ENCODE peak calls at places on chromosomes 7 and 10, in six cellular contexts. One of them, this sample, is unnamed.

GRCh38 chr7:132203021-132203420 is 373.2 kb downstream of the PLXNA4 start:
- DNase-seq in left lung: no peak
- DNase-seq in colonic mucosa: no peak
- DNase-seq in MCF 10A: no peak
- DNase-seq in choroid plexus epithelial cell: no peak
- DNase-seq in dorsolateral prefrontal cortex: no peak
- DNase-seq in this sample: no peak

GRCh38 chr10:112677689-112678088 is 230.7 kb downstream of the VTI1A start:
- DNase-seq in left lung: no peak
- DNase-seq in colonic mucosa: no peak
- DNase-seq in dorsolateral prefrontal cortex: no peak
- DNase-seq in MCF 10A: no peak
- DNase-seq in choroid plexus epithelial cell: peak; percentile 28
- DNase-seq in this sample: no peak

GRCh38 chr10:12391191-12391590 is 41.8 kb downstream of the CAMK1D start:
- DNase-seq in MCF 10A: no peak
- DNase-seq in dorsolateral prefrontal cortex: no peak
- DNase-seq in left lung: no peak
- DNase-seq in colonic mucosa: no peak
- DNase-seq in choroid plexus epithelial cell: peak; percentile 50
- DNase-seq in this sample: no peak

GRCh38 chr10:98293550-98294269 is 25.7 kb upstream of the LOXL4 start:
- DNase-seq in MCF 10A: no peak
- DNase-seq in dorsolateral prefrontal cortex: no peak
- DNase-seq in left lung: no peak
- DNase-seq in colonic mucosa: no peak
- DNase-seq in choroid plexus epithelial cell: peak; percentile 79
- DNase-seq in this sample: no peak

GRCh38 chr7:35908305-35909223 is 107.7 kb downstream of the SEPTIN7 start:
- DNase-seq in MCF 10A: no peak
- DNase-seq in choroid plexus epithelial cell: no peak
- DNase-seq in dorsolateral prefrontal cortex: no peak
- DNase-seq in colonic mucosa: no peak
- DNase-seq in left lung: no peak
- DNase-seq in this sample: no peak

GRCh38 chr10:125092564-125093031 is 67.8 kb downstream of the CTBP2 start:
- DNase-seq in colonic mucosa: no peak
- DNase-seq in choroid plexus epithelial cell: no peak
- DNase-seq in left lung: no peak
- DNase-seq in MCF 10A: no peak
- DNase-seq in dorsolateral prefrontal cortex: no peak
- DNase-seq in this sample: no peak

GRCh38 chr10:35872666-35873065 is 230.6 kb upstream of the FZD8 start:
- DNase-seq in choroid plexus epithelial cell: no peak
- DNase-seq in colonic mucosa: no peak
- DNase-seq in left lung: no peak
- DNase-seq in MCF 10A: no peak
- DNase-seq in dorsolateral prefrontal cortex: no peak
- DNase-seq in this sample: no peak

GRCh38 chr7:127710635-127711034 is 58.6 kb downstream of the SND1 start:
- DNase-seq in MCF 10A: no peak
- DNase-seq in colonic mucosa: no peak
- DNase-seq in choroid plexus epithelial cell: peak; percentile 24
- DNase-seq in left lung: no peak
- DNase-seq in dorsolateral prefrontal cortex: no peak
- DNase-seq in this sample: no peak

GRCh38 chr7:77766801-77767605 is 31.2 kb downstream of the TMEM60 start:
- DNase-seq in MCF 10A: no peak
- DNase-seq in left lung: no peak
- DNase-seq in colonic mucosa: no peak
- DNase-seq in choroid plexus epithelial cell: no peak
- DNase-seq in dorsolateral prefrontal cortex: no peak
- DNase-seq in this sample: no peak

GRCh38 chr7:50359995-50360925 is 55.7 kb downstream of the IKZF1 start:
- DNase-seq in dorsolateral prefrontal cortex: no peak
- DNase-seq in MCF 10A: peak; percentile 13
- DNase-seq in colonic mucosa: no peak
- DNase-seq in choroid plexus epithelial cell: peak; percentile 7
- DNase-seq in left lung: no peak
- DNase-seq in this sample: no peak

GRCh38 chr10:132388901-132389630 is 7.9 kb upstream of the PWWP2B start:
- DNase-seq in choroid plexus epithelial cell: no peak
- DNase-seq in dorsolateral prefrontal cortex: peak; percentile 47
- DNase-seq in left lung: peak; percentile 81
- DNase-seq in colonic mucosa: peak; percentile 34
- DNase-seq in MCF 10A: no peak
- DNase-seq in this sample: no peak

GRCh38 chr7:37438879-37439278 is 9.8 kb downstream of the ELMO1 start:
- DNase-seq in colonic mucosa: no peak
- DNase-seq in dorsolateral prefrontal cortex: no peak
- DNase-seq in choroid plexus epithelial cell: no peak
- DNase-seq in MCF 10A: no peak
- DNase-seq in left lung: no peak
- DNase-seq in this sample: no peak

GRCh38 chr10:98456043-98456570 is 9.4 kb upstream of the HPS1 start:
- DNase-seq in MCF 10A: no peak
- DNase-seq in dorsolateral prefrontal cortex: no peak
- DNase-seq in colonic mucosa: no peak
- DNase-seq in choroid plexus epithelial cell: no peak
- DNase-seq in left lung: no peak
- DNase-seq in this sample: no peak

GRCh38 chr7:47483604-47484273 is 98.2 kb downstream of the TNS3 start:
- DNase-seq in MCF 10A: no peak
- DNase-seq in choroid plexus epithelial cell: peak; percentile 48
- DNase-seq in colonic mucosa: no peak
- DNase-seq in dorsolateral prefrontal cortex: no peak
- DNase-seq in left lung: no peak
- DNase-seq in this sample: peak; percentile 60
- TF ChIP-seq CTCF in MCF 10A: peak; percentile 8
- TF ChIP-seq CTCF in choroid plexus epithelial cell: peak; percentile 41
- TF ChIP-seq CTCF in colonic mucosa: no peak
- TF ChIP-seq CTCF in dorsolateral prefrontal cortex: no peak
- TF ChIP-seq CTCF in left lung: no peak
- TF ChIP-seq CTCF in this sample: peak; percentile 53

GRCh38 chr7:95725170-95725569 is 47.2 kb upstream of the DYNC1I1 start:
- DNase-seq in MCF 10A: peak; percentile 21
- DNase-seq in dorsolateral prefrontal cortex: no peak
- DNase-seq in choroid plexus epithelial cell: peak; percentile 17
- DNase-seq in colonic mucosa: no peak
- DNase-seq in left lung: no peak
- DNase-seq in this sample: no peak
- TF ChIP-seq CTCF in MCF 10A: no peak
- TF ChIP-seq CTCF in dorsolateral prefrontal cortex: peak; percentile 17
- TF ChIP-seq CTCF in choroid plexus epithelial cell: peak; percentile 17
- TF ChIP-seq CTCF in colonic mucosa: no peak
- TF ChIP-seq CTCF in left lung: no peak
- TF ChIP-seq CTCF in this sample: no peak

GRCh38 chr7:55573234-55573504 is 867 bp upstream of the VOPP1 start:
- DNase-seq in choroid plexus epithelial cell: no peak
- DNase-seq in dorsolateral prefrontal cortex: no peak
- DNase-seq in MCF 10A: no peak
- DNase-seq in left lung: no peak
- DNase-seq in colonic mucosa: no peak
- DNase-seq in this sample: no peak

GRCh38 chr7:55575098-55575497 is 2.8 kb upstream of the VOPP1 start:
- DNase-seq in MCF 10A: no peak
- DNase-seq in left lung: no peak
- DNase-seq in colonic mucosa: no peak
- DNase-seq in dorsolateral prefrontal cortex: no peak
- DNase-seq in choroid plexus epithelial cell: no peak
- DNase-seq in this sample: no peak

GRCh38 chr7:55572378-55573233 is at the start of gene VOPP1:
- DNase-seq in dorsolateral prefrontal cortex: no peak
- DNase-seq in MCF 10A: peak; percentile 51
- DNase-seq in left lung: peak; percentile 92
- DNase-seq in colonic mucosa: peak; percentile 70
- DNase-seq in choroid plexus epithelial cell: peak; percentile 60
- DNase-seq in this sample: no peak

GRCh38 chr7:55574062-55574717 is 1.9 kb upstream of the VOPP1 start:
- DNase-seq in left lung: no peak
- DNase-seq in dorsolateral prefrontal cortex: no peak
- DNase-seq in colonic mucosa: no peak
- DNase-seq in MCF 10A: peak; percentile 61
- DNase-seq in choroid plexus epithelial cell: peak; percentile 64
- DNase-seq in this sample: no peak

DNA sequence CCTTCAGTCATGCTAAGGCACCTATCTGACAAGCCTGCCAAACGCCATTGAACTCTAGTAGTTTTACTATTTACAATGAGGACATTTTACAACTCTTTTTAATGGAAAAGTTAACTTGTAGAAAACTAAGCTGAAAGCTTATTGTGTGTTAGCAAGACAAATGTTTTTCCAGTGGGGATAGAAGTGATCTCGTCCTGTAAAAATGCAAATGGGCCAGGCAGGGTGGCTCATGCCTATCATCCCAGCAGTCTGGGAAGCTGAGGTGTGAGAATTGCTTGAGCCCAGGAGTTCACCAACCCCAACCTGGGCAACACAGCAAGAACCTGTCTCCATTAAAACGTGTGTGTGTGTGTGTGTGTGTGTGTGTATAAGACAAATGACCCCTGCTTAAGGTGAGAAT is 1.2 kb upstream of the VOPP1 start:
- DNase-seq in left lung: no peak
- DNase-seq in choroid plexus epithelial cell: peak; percentile 43
- DNase-seq in colonic mucosa: no peak
- DNase-seq in MCF 10A: no peak
- DNase-seq in dorsolateral prefrontal cortex: no peak
- DNase-seq in this sample: no peak
- TF ChIP-seq CTCF in left lung: no peak
- TF ChIP-seq CTCF in choroid plexus epithelial cell: no peak
- TF ChIP-seq CTCF in colonic mucosa: no peak
- TF ChIP-seq CTCF in MCF 10A: no peak
- TF ChIP-seq CTCF in dorsolateral prefrontal cortex: no peak
- TF ChIP-seq CTCF in this sample: no peak

DNA sequence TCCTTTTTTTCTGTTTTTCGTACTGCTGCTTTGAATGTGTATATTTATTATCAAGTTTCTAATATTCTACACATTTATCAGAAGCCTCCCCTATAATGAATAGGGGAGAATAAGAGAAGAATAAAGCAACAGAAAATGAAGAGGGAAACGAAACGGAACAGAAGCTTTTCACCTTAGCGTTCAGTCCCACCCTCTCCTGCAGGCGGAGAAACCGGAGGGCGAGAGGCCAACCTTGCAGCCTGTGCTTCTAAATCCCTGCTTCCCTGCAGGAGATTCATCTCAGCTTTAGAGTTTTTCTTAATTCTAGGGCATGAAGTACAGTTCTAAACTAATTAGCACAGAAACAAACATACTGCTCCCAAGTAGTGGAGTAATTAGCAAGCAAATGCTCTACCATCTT is 107.2 kb downstream of the CUBN start:
- DNase-seq in colonic mucosa: no peak
- DNase-seq in left lung: no peak
- DNase-seq in choroid plexus epithelial cell: no peak
- DNase-seq in dorsolateral prefrontal cortex: no peak
- DNase-seq in MCF 10A: no peak
- DNase-seq in this sample: no peak
- TF ChIP-seq CTCF in colonic mucosa: no peak
- TF ChIP-seq CTCF in left lung: no peak
- TF ChIP-seq CTCF in choroid plexus epithelial cell: no peak
- TF ChIP-seq CTCF in dorsolateral prefrontal cortex: no peak
- TF ChIP-seq CTCF in MCF 10A: no peak
- TF ChIP-seq CTCF in this sample: peak; percentile 44

GRCh38 chr10:101230185-101230917 is 1.1 kb upstream of the LBX1 start:
- DNase-seq in choroid plexus epithelial cell: no peak
- DNase-seq in MCF 10A: no peak
- DNase-seq in dorsolateral prefrontal cortex: no peak
- DNase-seq in colonic mucosa: no peak
- DNase-seq in left lung: no peak
- DNase-seq in this sample: no peak
- TF ChIP-seq CTCF in choroid plexus epithelial cell: no peak
- TF ChIP-seq CTCF in MCF 10A: no peak
- TF ChIP-seq CTCF in dorsolateral prefrontal cortex: no peak
- TF ChIP-seq CTCF in colonic mucosa: no peak
- TF ChIP-seq CTCF in left lung: no peak
- TF ChIP-seq CTCF in this sample: no peak